ENCODE peak calls at places on chromosomes 12 and 14, in five cellular contexts. Z, Q, W, H and A are unnamed samples.

GRCh38 chr12:55142896-55143870 is 17.0 kb downstream of the OR9K2 start:
- DNase-seq in Z (no peak), H (peak), Q (peak), W (peak), A (peak)

GRCh38 chr12:68831272-68831671 is 23.3 kb downstream of the MDM2 start:
- DNase-seq in Q (no peak), H (no peak), Z (no peak), W (no peak), A (no peak)

GRCh38 chr14:85409496-85410210 is 120.3 kb upstream of the FLRT2 start:
- DNase-seq in W (no peak), H (peak), Z (no peak), Q (no peak), A (no peak)

GRCh38 chr12:125100551-125101434 is 35.6 kb downstream of the AACS start:
- DNase-seq in H (no peak), Q (peak), Z (no peak), W (no peak), A (no peak)

GRCh38 chr12:48965447-48965846 is 6.1 kb downstream of the WNT10B start:
- DNase-seq in Q (no peak), H (peak), Z (no peak), W (no peak), A (no peak)

GRCh38 chr12:111354511-111354910 is 14.4 kb downstream of the PHETA1 start:
- DNase-seq in W (no peak), Q (no peak), Z (no peak), H (no peak), A (no peak)

GRCh38 chr14:51448831-51449665 is 202.7 kb upstream of the FRMD6 start:
- DNase-seq in W (no peak), Z (no peak), Q (peak), H (peak), A (no peak)

GRCh38 chr12:64066052-64066451 is 156.0 kb downstream of the KICS2 start:
- DNase-seq in Q (no peak), H (peak), W (no peak), Z (no peak), A (no peak)

GRCh38 chr12:104604070-104604994 is 147.6 kb downstream of the CHST11 start:
- DNase-seq in Q (peak), Z (peak), W (peak), H (peak), A (no peak)

GRCh38 chr12:16012086-16012485 is 101.0 kb downstream of the DERA start:
- DNase-seq in W (no peak), Q (peak), H (peak), Z (peak), A (no peak)

GRCh38 chr12:48940181-48940580 is 14.9 kb upstream of the FKBP11 start:
- DNase-seq in W (no peak), Z (no peak), Q (no peak), H (no peak), A (no peak)

GRCh38 chr12:54680374-54680773 is 32.2 kb upstream of the DCD start:
- DNase-seq in Q (peak), Z (no peak), W (peak), H (no peak), A (no peak)

GRCh38 chr12:87094356-87094755 is 838.2 kb upstream of the MGAT4C start:
- DNase-seq in W (no peak), H (no peak), Q (no peak), Z (no peak), A (no peak)

GRCh38 chr12:57452181-57452936 is 2.7 kb upstream of the INHBE start:
- DNase-seq in W (no peak), Z (peak), H (peak), Q (no peak), A (no peak)

GRCh38 chr12:23055004-23055403 is 430.0 kb downstream of the ETNK1 start:
- DNase-seq in Z (no peak), Q (peak), H (peak), W (peak), A (no peak)

DNA sequence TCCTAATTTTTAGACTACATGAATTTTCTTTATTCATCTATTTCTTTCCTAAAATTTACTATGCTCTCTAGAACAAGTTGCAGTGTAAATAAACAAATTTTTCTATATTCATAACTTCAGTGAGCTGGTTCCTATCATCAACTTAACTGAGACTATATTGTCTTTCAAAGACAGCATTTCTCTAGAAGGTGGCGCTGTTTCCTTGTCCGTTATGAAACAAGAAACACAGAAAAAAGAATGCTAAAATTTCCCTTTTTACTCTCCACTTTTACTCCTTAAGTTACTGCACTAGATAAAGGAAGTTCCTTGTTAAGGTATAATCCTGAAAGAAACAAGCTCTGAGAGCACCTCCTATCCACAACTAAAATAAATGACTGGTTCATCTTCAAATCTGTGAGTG is 8.2 kb upstream of the CLEC2A start:
- DNase-seq in Z (no peak), Q (no peak), H (peak), W (peak), A (no peak)
- TF ChIP-seq CTCF in Z (no peak), Q (no peak), H (peak), W (peak), A (peak)

GRCh38 chr12:70637286-70637685 is at the start of gene PTPRB:
- DNase-seq in W (no peak), Z (no peak), Q (no peak), H (no peak), A (no peak)

GRCh38 chr12:70640901-70641300 is 3.7 kb upstream of the PTPRB start:
- DNase-seq in Q (no peak), W (no peak), Z (no peak), H (no peak), A (no peak)

GRCh38 chr12:70639535-70639934 is 2.3 kb upstream of the PTPRB start:
- DNase-seq in Q (no peak), Z (no peak), H (no peak), W (no peak), A (no peak)

GRCh38 chr12:70637686-70638085 is 457 bp upstream of the PTPRB start:
- DNase-seq in Q (no peak), H (no peak), Z (no peak), W (no peak), A (no peak)

DNA sequence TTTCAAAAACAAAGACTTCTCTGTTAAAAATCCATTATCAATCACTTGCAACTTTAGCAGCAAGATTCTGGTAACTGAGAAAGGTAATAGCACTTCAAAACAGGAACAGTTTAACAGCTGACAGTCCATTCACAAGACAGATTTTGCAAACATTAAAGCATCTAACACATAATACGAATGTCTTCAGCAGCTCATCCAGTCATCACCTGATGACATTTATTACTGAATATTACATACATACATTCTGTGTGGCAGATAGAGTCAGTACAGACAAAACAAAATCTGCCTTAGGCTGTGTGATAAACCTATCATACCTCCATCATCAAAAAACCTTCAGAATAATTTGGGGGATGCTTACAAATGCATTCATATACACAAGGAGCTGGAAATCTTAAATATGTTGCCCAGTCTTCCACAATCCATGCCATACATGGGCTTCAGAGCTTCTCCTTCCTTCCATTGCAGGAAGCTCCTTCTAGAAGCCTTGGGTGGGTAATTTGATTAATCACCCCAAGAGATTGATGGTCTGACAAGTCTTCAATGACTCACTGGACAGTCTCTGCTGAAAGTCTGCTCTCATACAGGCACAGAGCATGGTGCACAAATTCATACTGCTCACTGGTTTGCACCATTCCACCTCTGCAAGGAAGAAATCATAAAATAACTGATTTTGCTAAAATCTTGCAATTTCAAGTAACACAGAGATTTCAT is 1.6 kb upstream of the PTPRB start:
- DNase-seq in Z (no peak), H (no peak), W (no peak), Q (no peak), A (no peak)
- H3K27ac ChIP-seq in Z (no peak), H (no peak), W (no peak), Q (no peak), A (no peak)

GRCh38 chr12:6724409-6724797 is 557 bp downstream of the COPS7A start:
- DNase-seq in Q (peak), H (no peak), W (peak), Z (no peak), A (no peak)
- TF ChIP-seq CTCF in Q (no peak), H (no peak), W (no peak), Z (no peak), A (no peak)

GRCh38 chr14:55073856-55074255 is 22.4 kb downstream of the MAPK1IP1L start:
- DNase-seq in H (peak), W (no peak), Z (no peak), Q (no peak), A (no peak)
- H3K27ac ChIP-seq in H (peak), W (no peak), Z (no peak), Q (no peak), A (no peak)

GRCh38 chr12:32036477-32037263 is 70.0 kb upstream of the BICD1 start:
- DNase-seq in H (no peak), W (no peak), Z (no peak), Q (no peak), A (no peak)
- TF ChIP-seq CTCF in H (no peak), W (peak), Z (no peak), Q (no peak), A (no peak)

GRCh38 chr12:126953365-126953889 is 1313.5 kb upstream of the TMEM132C start:
- DNase-seq in H (no peak), Q (peak), Z (no peak), W (no peak), A (no peak)
- H3K27ac ChIP-seq in H (no peak), Q (no peak), Z (no peak), W (no peak), A (no peak)

GRCh38 chr14:105317546-105317945 is 3.0 kb downstream of the PACS2 start:
- DNase-seq in Z (no peak), H (peak), Q (peak), W (no peak), A (no peak)
- TF ChIP-seq CTCF in Z (no peak), H (peak), Q (no peak), W (no peak), A (no peak)

DNA sequence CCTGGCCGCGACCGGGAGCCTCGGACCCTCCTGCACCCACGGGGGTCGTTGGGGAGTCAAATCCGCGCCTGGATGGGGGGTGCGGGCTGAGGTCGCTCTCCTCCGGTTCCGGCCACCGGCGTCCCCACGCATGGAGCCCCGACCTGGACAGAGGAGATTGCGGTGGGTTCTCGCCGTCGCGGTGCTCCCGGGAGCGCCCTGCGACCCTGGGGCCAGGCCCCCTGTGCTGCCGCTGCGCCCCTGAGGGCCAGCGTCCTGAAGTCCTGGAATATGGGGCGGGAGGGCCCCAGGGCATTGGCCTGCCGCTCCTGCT is 345 bp downstream of the ASPG start:
- DNase-seq in Z (no peak), H (no peak), W (no peak), Q (no peak), A (no peak)
- H3K27ac ChIP-seq in Z (no peak), H (no peak), W (no peak), Q (no peak), A (no peak)

GRCh38 chr14:32013083-32013482 is 64.0 kb upstream of the ARHGAP5 start:
- DNase-seq in Q (no peak), Z (no peak), H (no peak), W (no peak), A (no peak)
- TF ChIP-seq CTCF in Q (no peak), Z (no peak), H (no peak), W (peak), A (no peak)